ENCODE peak calls at places on chromosomes 4 and X, in four cellular contexts. One of them, this sample, is unnamed.
A peak's percentile ranks its signal among the peaks of the same experiment; 100 is the strongest.

GRCh38 chr4:2341261-2341841 is 77.1 kb downstream of the ZFYVE28 start:
- DNase-seq in astrocyte of the spinal cord: no peak
- DNase-seq in GM12865: no peak
- DNase-seq in Caco-2: no peak
- DNase-seq in this sample: no peak

GRCh38 chrX:74911494-74911893 is 13.8 kb downstream of the NEXMIF start:
- DNase-seq in Caco-2: no peak
- DNase-seq in GM12865: peak; percentile 76
- DNase-seq in astrocyte of the spinal cord: no peak
- DNase-seq in this sample: no peak

GRCh38 chrX:20211261-20211786 is 55.4 kb downstream of the RPS6KA3 start:
- DNase-seq in Caco-2: no peak
- DNase-seq in GM12865: no peak
- DNase-seq in astrocyte of the spinal cord: no peak
- DNase-seq in this sample: no peak

GRCh38 chr4:158253350-158253980 is 43.2 kb downstream of the TMEM144 start:
- DNase-seq in Caco-2: peak; percentile 71
- DNase-seq in astrocyte of the spinal cord: peak; percentile 68
- DNase-seq in GM12865: peak; percentile 61
- DNase-seq in this sample: peak; percentile 59

GRCh38 chrX:49290215-49290614 is 13.2 kb upstream of the GAGE10 start:
- DNase-seq in astrocyte of the spinal cord: no peak
- DNase-seq in GM12865: no peak
- DNase-seq in Caco-2: no peak
- DNase-seq in this sample: no peak

GRCh38 chrX:71228063-71228642 is 5.1 kb downstream of the GJB1 start:
- DNase-seq in astrocyte of the spinal cord: no peak
- DNase-seq in GM12865: no peak
- DNase-seq in Caco-2: peak; percentile 37
- DNase-seq in this sample: no peak

GRCh38 chrX:82711432-82711831 is 796.7 kb upstream of the POU3F4 start:
- DNase-seq in GM12865: no peak
- DNase-seq in Caco-2: no peak
- DNase-seq in astrocyte of the spinal cord: no peak
- DNase-seq in this sample: peak; percentile 5

GRCh38 chr4:31089815-31090214 is 369.6 kb downstream of the PCDH7 start:
- DNase-seq in astrocyte of the spinal cord: peak; percentile 48
- DNase-seq in GM12865: no peak
- DNase-seq in Caco-2: no peak
- DNase-seq in this sample: peak; percentile 98

GRCh38 chrX:27583976-27584375 is 6.2 kb upstream of the DCAF8L2 start:
- DNase-seq in GM12865: no peak
- DNase-seq in astrocyte of the spinal cord: no peak
- DNase-seq in Caco-2: no peak
- DNase-seq in this sample: peak; percentile 5

GRCh38 chr4:182478475-182478874 is 235.3 kb downstream of the TENM3 start:
- DNase-seq in astrocyte of the spinal cord: peak; percentile 65
- DNase-seq in GM12865: peak; percentile 21
- DNase-seq in Caco-2: peak; percentile 30
- DNase-seq in this sample: peak; percentile 42

GRCh38 chrX:151488677-151489076 is 74.8 kb upstream of the PASD1 start:
- DNase-seq in GM12865: peak; percentile 24
- DNase-seq in Caco-2: peak; percentile 2
- DNase-seq in astrocyte of the spinal cord: no peak
- DNase-seq in this sample: peak; percentile 12

GRCh38 chr4:3862640-3863420 is 96.6 kb downstream of the ADRA2C start:
- DNase-seq in astrocyte of the spinal cord: no peak
- DNase-seq in Caco-2: no peak
- DNase-seq in GM12865: no peak
- DNase-seq in this sample: no peak

GRCh38 chr4:3716034-3716875 is 49.9 kb upstream of the ADRA2C start:
- DNase-seq in astrocyte of the spinal cord: no peak
- DNase-seq in Caco-2: no peak
- DNase-seq in GM12865: no peak
- DNase-seq in this sample: no peak

GRCh38 chr4:40800064-40800463 is 50.3 kb downstream of the NSUN7 start:
- DNase-seq in Caco-2: no peak
- DNase-seq in GM12865: peak; percentile 63
- DNase-seq in astrocyte of the spinal cord: no peak
- DNase-seq in this sample: no peak

GRCh38 chr4:3307486-3307885 is 14.7 kb downstream of the RGS12 start:
- DNase-seq in GM12865: no peak
- DNase-seq in astrocyte of the spinal cord: no peak
- DNase-seq in Caco-2: no peak
- DNase-seq in this sample: no peak

GRCh38 chr4:54065282-54066087 is 1.1 kb upstream of the CHIC2 start:
- DNase-seq in astrocyte of the spinal cord: no peak
- DNase-seq in Caco-2: no peak
- DNase-seq in GM12865: no peak
- DNase-seq in this sample: peak; percentile 26
- H3K4me3 ChIP-seq in astrocyte of the spinal cord: no peak overlapping the region
- H3K4me3 ChIP-seq in Caco-2: peak overlapping the region; percentile 92
- H3K4me3 ChIP-seq in GM12865: no peak overlapping the region
- H3K4me3 ChIP-seq in this sample: no peak overlapping the region

GRCh38 chr4:172865103-172865502 is 303.5 kb upstream of the GALNT7 start:
- DNase-seq in GM12865: no peak
- DNase-seq in Caco-2: no peak
- DNase-seq in astrocyte of the spinal cord: no peak
- DNase-seq in this sample: no peak
- TF ChIP-seq CTCF in GM12865: no peak
- TF ChIP-seq CTCF in Caco-2: no peak
- TF ChIP-seq CTCF in astrocyte of the spinal cord: no peak
- TF ChIP-seq CTCF in this sample: no peak

GRCh38 chr4:114811564-114812360 is 213.2 kb downstream of the UGT8 start:
- DNase-seq in Caco-2: no peak
- DNase-seq in GM12865: no peak
- DNase-seq in astrocyte of the spinal cord: no peak
- DNase-seq in this sample: peak; percentile 5

GRCh38 chr4:114807357-114807756 is 208.8 kb downstream of the UGT8 start:
- DNase-seq in Caco-2: no peak
- DNase-seq in astrocyte of the spinal cord: no peak
- DNase-seq in GM12865: peak; percentile 1
- DNase-seq in this sample: no peak

DNA sequence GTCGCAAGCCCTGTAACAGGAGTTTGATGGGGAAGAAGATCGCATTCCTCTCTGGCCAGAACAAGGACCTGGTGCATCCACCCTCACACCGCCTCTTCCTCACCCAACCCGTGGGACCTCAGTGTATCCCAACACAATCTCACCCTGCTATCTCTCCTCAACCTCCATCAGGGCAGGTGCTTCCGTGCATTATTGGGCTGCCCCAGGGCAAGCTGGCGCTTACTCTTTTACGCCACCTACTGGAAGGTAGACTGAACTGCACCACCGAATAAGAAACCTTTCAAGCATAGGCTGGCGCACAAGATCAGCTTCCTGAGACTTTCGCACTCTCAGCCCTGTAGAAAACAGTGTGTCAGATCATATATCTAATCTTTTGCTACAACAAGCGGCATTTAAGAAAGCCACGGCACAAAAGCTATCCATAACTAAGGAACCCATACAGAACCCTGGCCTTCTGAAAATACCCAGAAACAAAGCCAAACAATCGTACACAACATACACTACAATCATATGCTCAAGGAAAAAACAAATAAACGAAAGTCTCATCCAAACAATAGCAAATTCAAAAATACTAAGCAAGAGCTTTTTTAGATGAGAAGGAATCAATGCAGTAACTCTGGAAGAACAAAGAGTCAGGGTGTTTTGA is 209.3 kb downstream of the UGT8 start:
- DNase-seq in astrocyte of the spinal cord: peak; percentile 19
- DNase-seq in Caco-2: peak; percentile 66
- DNase-seq in GM12865: peak; percentile 65
- DNase-seq in this sample: peak; percentile 26
- H3K4me3 ChIP-seq in astrocyte of the spinal cord: no peak overlapping the region
- H3K4me3 ChIP-seq in Caco-2: no peak overlapping the region
- H3K4me3 ChIP-seq in GM12865: no peak overlapping the region
- H3K4me3 ChIP-seq in this sample: no peak overlapping the region

GRCh38 chrX:134246282-134246681 is 9.3 kb downstream of the CCDC160 start:
- DNase-seq in Caco-2: no peak
- DNase-seq in astrocyte of the spinal cord: no peak
- DNase-seq in GM12865: peak; percentile 30
- DNase-seq in this sample: no peak
- TF ChIP-seq CTCF in Caco-2: no peak
- TF ChIP-seq CTCF in astrocyte of the spinal cord: no peak
- TF ChIP-seq CTCF in GM12865: peak; percentile 8
- TF ChIP-seq CTCF in this sample: no peak

GRCh38 chr4:187827631-187828030 is 167.9 kb upstream of the ZFP42 start:
- DNase-seq in GM12865: no peak
- DNase-seq in Caco-2: no peak
- DNase-seq in astrocyte of the spinal cord: no peak
- DNase-seq in this sample: no peak

GRCh38 chr4:187826725-187827124 is 168.8 kb upstream of the ZFP42 start:
- DNase-seq in Caco-2: no peak
- DNase-seq in astrocyte of the spinal cord: no peak
- DNase-seq in GM12865: no peak
- DNase-seq in this sample: no peak
- H3K4me3 ChIP-seq in Caco-2: no peak overlapping the region
- H3K4me3 ChIP-seq in astrocyte of the spinal cord: no peak overlapping the region
- H3K4me3 ChIP-seq in GM12865: no peak overlapping the region
- H3K4me3 ChIP-seq in this sample: no peak overlapping the region

DNA sequence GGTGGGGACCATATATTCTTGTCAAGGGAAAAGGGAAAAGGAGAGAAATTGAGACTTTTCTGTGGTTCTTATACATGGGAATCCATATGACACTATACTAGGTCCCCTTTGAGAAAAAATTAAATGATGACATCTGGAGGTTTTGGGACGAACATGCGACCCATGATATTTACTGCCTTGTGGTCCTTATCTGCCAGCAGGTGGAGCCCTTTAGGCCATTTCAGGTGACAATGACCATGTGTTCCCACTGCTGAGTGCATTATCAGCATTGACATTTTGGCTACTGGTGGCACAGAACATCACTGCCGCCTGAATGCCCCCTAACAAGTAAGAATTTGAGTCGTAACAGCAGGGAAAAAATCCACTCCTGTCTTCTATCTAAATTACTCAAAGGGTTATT is 843.4 kb downstream of the FSTL5 start:
- DNase-seq in Caco-2: peak; percentile 46
- DNase-seq in GM12865: peak; percentile 68
- DNase-seq in astrocyte of the spinal cord: no peak
- DNase-seq in this sample: peak; percentile 26
- TF ChIP-seq CTCF in Caco-2: peak; percentile 65
- TF ChIP-seq CTCF in GM12865: peak; percentile 74
- TF ChIP-seq CTCF in astrocyte of the spinal cord: peak; percentile 49
- TF ChIP-seq CTCF in this sample: peak; percentile 68

DNA sequence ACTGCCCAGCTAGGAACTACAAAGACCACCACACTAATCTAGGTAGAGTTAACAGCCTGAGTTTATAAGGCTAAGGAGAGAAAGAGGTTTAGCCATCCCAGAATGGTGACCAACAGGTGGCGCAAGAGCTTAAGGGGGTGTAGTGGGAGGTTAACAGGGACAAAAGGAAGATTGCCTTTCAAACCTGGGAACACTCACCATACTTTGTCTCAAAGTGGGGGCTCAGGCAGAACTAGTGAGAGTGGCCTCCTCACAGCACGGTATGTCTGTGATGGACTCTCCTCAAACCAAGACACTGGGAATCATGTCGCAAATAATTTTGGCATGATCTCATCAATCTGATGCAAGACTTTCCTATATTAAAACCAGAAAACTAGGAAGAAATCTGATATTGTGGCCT is 23.4 kb downstream of the CCNI start:
- DNase-seq in astrocyte of the spinal cord: no peak
- DNase-seq in Caco-2: peak; percentile 70
- DNase-seq in GM12865: peak; percentile 62
- DNase-seq in this sample: peak; percentile 59
- H3K4me3 ChIP-seq in astrocyte of the spinal cord: no peak overlapping the region
- H3K4me3 ChIP-seq in Caco-2: no peak overlapping the region
- H3K4me3 ChIP-seq in GM12865: no peak overlapping the region
- H3K4me3 ChIP-seq in this sample: no peak overlapping the region